ENCODE peak calls at places on chromosomes 5 and 9, in five cellular contexts. X, M, K, J and A are unnamed samples.

GRCh38 chr9:85987236-85987635 is 46.3 kb downstream of the NAA35 start:
- DNase-seq in X (no peak), M (peak), K (no peak), J (no peak), A (no peak)

GRCh38 chr5:1004598-1005361 is 3.8 kb upstream of the NKD2 start:
- DNase-seq in X (peak), M (peak), K (no peak), J (no peak), A (peak)

GRCh38 chr5:5025774-5026406 is 114.2 kb upstream of the ADAMTS16 start:
- DNase-seq in X (no peak), M (no peak), K (no peak), J (peak), A (no peak)

GRCh38 chr5:10600629-10601245 is 36.9 kb downstream of the ANKRD33B start:
- DNase-seq in X (no peak), M (no peak), K (no peak), J (no peak), A (no peak)

GRCh38 chr9:112110094-112110772 is 64.9 kb downstream of the SUSD1 start:
- DNase-seq in X (no peak), M (no peak), K (no peak), J (no peak), A (no peak)

GRCh38 chr9:76459691-76460635 is 981 bp downstream of the GCNT1 start:
- DNase-seq in X (peak), M (peak), K (peak), J (peak), A (peak)

GRCh38 chr5:82211855-82212572 is 66.1 kb downstream of the RPS23 start:
- DNase-seq in X (no peak), M (no peak), K (no peak), J (no peak), A (no peak)

GRCh38 chr9:116546711-116547581 is 140.2 kb upstream of the TRIM32 start:
- DNase-seq in X (no peak), M (peak), K (no peak), J (no peak), A (no peak)

GRCh38 chr9:134670042-134670525 is 28.5 kb downstream of the COL5A1 start:
- DNase-seq in X (no peak), M (peak), K (no peak), J (no peak), A (no peak)

GRCh38 chr9:35679766-35680330 is 6.1 kb downstream of the CA9 start:
- DNase-seq in X (no peak), M (no peak), K (no peak), J (no peak), A (no peak)

GRCh38 chr5:80181618-80182211 is 74.1 kb downstream of the SERINC5 start:
- DNase-seq in X (no peak), M (peak), K (no peak), J (no peak), A (no peak)

GRCh38 chr9:134525841-134526797 is 115.5 kb upstream of the COL5A1 start:
- DNase-seq in X (no peak), M (no peak), K (no peak), J (no peak), A (no peak)

GRCh38 chr5:1725641-1726468 is 73.8 kb downstream of the MRPL36 start:
- DNase-seq in X (peak), M (no peak), K (no peak), J (no peak), A (no peak)

GRCh38 chr5:119398713-119399492 is 43.1 kb downstream of the TNFAIP8 start:
- DNase-seq in X (peak), M (no peak), K (no peak), J (no peak), A (no peak)

GRCh38 chr5:134905246-134905996 is 490 bp downstream of the PCBD2 start:
- DNase-seq in X (peak), M (peak), K (peak), J (peak), A (peak)

GRCh38 chr9:37550781-37551180 is 25.4 kb downstream of the FBXO10 start:
- DNase-seq in X (no peak), M (peak), K (no peak), J (no peak), A (no peak)